ENCODE peak calls at places on chromosomes 16 and 17, in eight cellular contexts. One of them, this sample, is unnamed. For H3K27me3, the result is how much of the 10 kb centered on the place peaks cover.

GRCh38 chr17:63033142-63033541 is 67.1 kb downstream of the TANC2 start:
- DNase-seq in sigmoid colon: no peak
- DNase-seq in brain microvascular endothelial cell: no peak
- DNase-seq in IMR-90: no peak
- DNase-seq in gastrocnemius medialis: no peak
- DNase-seq in neural progenitor cell: no peak
- DNase-seq in tibial nerve: no peak
- DNase-seq in AG04450: no peak
- DNase-seq in this sample: no peak

GRCh38 chr16:21076186-21076883 is 74.3 kb downstream of the DNAH3 start:
- DNase-seq in sigmoid colon: no peak
- DNase-seq in brain microvascular endothelial cell: no peak
- DNase-seq in IMR-90: no peak
- DNase-seq in gastrocnemius medialis: no peak
- DNase-seq in neural progenitor cell: no peak
- DNase-seq in tibial nerve: no peak
- DNase-seq in AG04450: no peak
- DNase-seq in this sample: no peak

GRCh38 chr17:35795007-35795870 is at the start of gene MMP28:
- DNase-seq in sigmoid colon: no peak
- DNase-seq in brain microvascular endothelial cell: no peak
- DNase-seq in IMR-90: no peak
- DNase-seq in gastrocnemius medialis: no peak
- DNase-seq in neural progenitor cell: peak
- DNase-seq in tibial nerve: no peak
- DNase-seq in AG04450: no peak
- DNase-seq in this sample: no peak

GRCh38 chr16:27264151-27264550 is 4.4 kb downstream of the NSMCE1 start:
- DNase-seq in sigmoid colon: no peak
- DNase-seq in brain microvascular endothelial cell: peak
- DNase-seq in IMR-90: peak
- DNase-seq in gastrocnemius medialis: no peak
- DNase-seq in neural progenitor cell: no peak
- DNase-seq in tibial nerve: no peak
- DNase-seq in AG04450: no peak
- DNase-seq in this sample: no peak

GRCh38 chr16:20610192-20610891 is 34.2 kb upstream of the ACSM2B start:
- DNase-seq in sigmoid colon: no peak
- DNase-seq in brain microvascular endothelial cell: no peak
- DNase-seq in IMR-90: no peak
- DNase-seq in gastrocnemius medialis: no peak
- DNase-seq in neural progenitor cell: no peak
- DNase-seq in tibial nerve: no peak
- DNase-seq in AG04450: no peak
- DNase-seq in this sample: no peak

GRCh38 chr17:81522491-81523125 is 5.6 kb upstream of the FSCN2 start:
- DNase-seq in sigmoid colon: no peak
- DNase-seq in brain microvascular endothelial cell: no peak
- DNase-seq in IMR-90: no peak
- DNase-seq in gastrocnemius medialis: no peak
- DNase-seq in neural progenitor cell: no peak
- DNase-seq in tibial nerve: no peak
- DNase-seq in AG04450: no peak
- DNase-seq in this sample: peak

GRCh38 chr17:36148559-36149295 is 27.7 kb downstream of the TBC1D3B start:
- DNase-seq in sigmoid colon: peak
- DNase-seq in brain microvascular endothelial cell: peak
- DNase-seq in IMR-90: peak
- DNase-seq in gastrocnemius medialis: no peak
- DNase-seq in neural progenitor cell: peak
- DNase-seq in tibial nerve: peak
- DNase-seq in AG04450: peak
- DNase-seq in this sample: peak

GRCh38 chr16:56848955-56849689 is 15.9 kb upstream of the SLC12A3 start:
- DNase-seq in sigmoid colon: no peak
- DNase-seq in brain microvascular endothelial cell: peak
- DNase-seq in IMR-90: peak
- DNase-seq in gastrocnemius medialis: no peak
- DNase-seq in neural progenitor cell: no peak
- DNase-seq in tibial nerve: no peak
- DNase-seq in AG04450: no peak
- DNase-seq in this sample: no peak

GRCh38 chr17:80984749-80985148 is 6.9 kb upstream of the CHMP6 start:
- DNase-seq in sigmoid colon: no peak
- DNase-seq in brain microvascular endothelial cell: peak
- DNase-seq in IMR-90: peak
- DNase-seq in gastrocnemius medialis: no peak
- DNase-seq in neural progenitor cell: peak
- DNase-seq in tibial nerve: no peak
- DNase-seq in AG04450: peak
- DNase-seq in this sample: no peak

DNA sequence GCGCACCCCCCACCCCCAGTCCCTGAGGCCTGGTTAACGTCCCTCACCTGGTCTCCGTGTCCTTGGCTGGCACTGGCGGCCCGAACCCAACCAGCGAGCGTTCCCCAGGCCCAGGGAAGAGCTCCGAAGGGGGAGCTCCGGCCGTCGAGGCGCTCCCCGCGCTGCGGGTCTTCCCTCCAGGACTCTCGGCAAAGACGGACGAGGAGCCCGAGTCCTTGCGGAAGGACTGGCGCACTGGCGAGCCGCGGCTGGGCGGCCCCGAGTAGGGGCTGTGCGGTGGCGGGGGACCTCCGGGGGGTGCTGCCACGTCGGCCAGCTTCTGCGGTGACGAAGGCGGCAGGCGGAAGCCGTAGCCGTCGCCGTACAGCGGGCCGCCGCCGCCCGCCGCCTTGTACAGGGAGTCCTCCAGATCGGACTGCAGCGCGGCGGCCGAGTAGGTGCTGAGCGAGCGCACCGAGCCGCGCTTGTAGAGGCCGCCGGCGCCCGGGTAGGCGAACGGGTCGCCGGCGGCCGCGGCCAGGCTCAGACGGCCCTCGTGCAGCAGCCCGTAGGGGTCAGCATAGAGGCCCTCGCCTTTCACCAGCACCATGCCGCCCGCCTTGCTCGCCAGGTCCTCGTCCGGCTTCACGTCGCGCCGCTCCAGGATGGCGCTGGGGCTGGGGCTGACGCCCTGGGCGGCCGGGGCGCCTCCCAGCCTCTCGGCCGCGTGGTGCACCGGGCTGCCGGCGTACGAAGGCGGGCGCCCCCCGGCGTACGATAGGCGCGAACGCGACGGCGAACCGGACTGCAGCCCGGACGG is 44.1 kb downstream of the SRCIN1 start:
- DNase-seq in sigmoid colon: no peak
- DNase-seq in brain microvascular endothelial cell: no peak
- DNase-seq in IMR-90: no peak
- DNase-seq in gastrocnemius medialis: no peak
- DNase-seq in neural progenitor cell: peak
- DNase-seq in tibial nerve: no peak
- DNase-seq in AG04450: no peak
- DNase-seq in this sample: no peak
- TF ChIP-seq CTCF in sigmoid colon: no peak
- TF ChIP-seq CTCF in brain microvascular endothelial cell: no peak
- TF ChIP-seq CTCF in IMR-90: no peak
- TF ChIP-seq CTCF in gastrocnemius medialis: no peak
- TF ChIP-seq CTCF in neural progenitor cell: peak
- TF ChIP-seq CTCF in tibial nerve: no peak
- TF ChIP-seq CTCF in AG04450: no peak
- TF ChIP-seq CTCF in this sample: no peak

GRCh38 chr16:58458634-58459343 is 41.2 kb upstream of the NDRG4 start:
- DNase-seq in sigmoid colon: no peak
- DNase-seq in brain microvascular endothelial cell: no peak
- DNase-seq in IMR-90: no peak
- DNase-seq in gastrocnemius medialis: no peak
- DNase-seq in neural progenitor cell: no peak
- DNase-seq in tibial nerve: no peak
- DNase-seq in AG04450: no peak
- DNase-seq in this sample: no peak
- H3K27me3 ChIP-seq in sigmoid colon: under half
- H3K27me3 ChIP-seq in brain microvascular endothelial cell: under half
- H3K27me3 ChIP-seq in IMR-90: under half
- H3K27me3 ChIP-seq in gastrocnemius medialis: under half
- H3K27me3 ChIP-seq in neural progenitor cell: under half
- H3K27me3 ChIP-seq in tibial nerve: under half
- H3K27me3 ChIP-seq in AG04450: under half
- H3K27me3 ChIP-seq in this sample: under half

DNA sequence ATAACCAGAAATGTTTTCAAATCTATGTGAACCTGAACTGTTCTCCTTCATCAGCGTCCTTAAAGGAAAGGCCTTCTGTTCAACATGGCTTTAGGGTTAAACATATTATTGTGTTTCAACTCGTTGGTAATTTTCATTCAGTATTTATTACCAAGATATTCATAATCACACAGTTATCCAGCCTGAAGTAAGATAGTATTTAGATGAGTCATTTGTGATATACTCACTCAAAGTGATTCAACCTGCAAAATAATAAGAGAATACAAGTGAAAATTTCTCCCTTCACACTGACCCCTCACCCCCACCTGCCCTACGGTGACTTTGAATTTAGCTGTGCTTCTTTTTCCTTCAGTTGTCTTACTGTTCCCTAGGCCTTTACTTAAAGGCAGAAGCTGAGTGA is 3.0 kb downstream of the CYLD start:
- DNase-seq in sigmoid colon: no peak
- DNase-seq in brain microvascular endothelial cell: no peak
- DNase-seq in IMR-90: peak
- DNase-seq in gastrocnemius medialis: no peak
- DNase-seq in neural progenitor cell: no peak
- DNase-seq in tibial nerve: no peak
- DNase-seq in AG04450: no peak
- DNase-seq in this sample: no peak
- H3K4me3 ChIP-seq in sigmoid colon: no peak
- H3K4me3 ChIP-seq in brain microvascular endothelial cell: no peak
- H3K4me3 ChIP-seq in IMR-90: no peak
- H3K4me3 ChIP-seq in gastrocnemius medialis: no peak
- H3K4me3 ChIP-seq in neural progenitor cell: no peak
- H3K4me3 ChIP-seq in tibial nerve: no peak
- H3K4me3 ChIP-seq in AG04450: no peak
- H3K4me3 ChIP-seq in this sample: peak

DNA sequence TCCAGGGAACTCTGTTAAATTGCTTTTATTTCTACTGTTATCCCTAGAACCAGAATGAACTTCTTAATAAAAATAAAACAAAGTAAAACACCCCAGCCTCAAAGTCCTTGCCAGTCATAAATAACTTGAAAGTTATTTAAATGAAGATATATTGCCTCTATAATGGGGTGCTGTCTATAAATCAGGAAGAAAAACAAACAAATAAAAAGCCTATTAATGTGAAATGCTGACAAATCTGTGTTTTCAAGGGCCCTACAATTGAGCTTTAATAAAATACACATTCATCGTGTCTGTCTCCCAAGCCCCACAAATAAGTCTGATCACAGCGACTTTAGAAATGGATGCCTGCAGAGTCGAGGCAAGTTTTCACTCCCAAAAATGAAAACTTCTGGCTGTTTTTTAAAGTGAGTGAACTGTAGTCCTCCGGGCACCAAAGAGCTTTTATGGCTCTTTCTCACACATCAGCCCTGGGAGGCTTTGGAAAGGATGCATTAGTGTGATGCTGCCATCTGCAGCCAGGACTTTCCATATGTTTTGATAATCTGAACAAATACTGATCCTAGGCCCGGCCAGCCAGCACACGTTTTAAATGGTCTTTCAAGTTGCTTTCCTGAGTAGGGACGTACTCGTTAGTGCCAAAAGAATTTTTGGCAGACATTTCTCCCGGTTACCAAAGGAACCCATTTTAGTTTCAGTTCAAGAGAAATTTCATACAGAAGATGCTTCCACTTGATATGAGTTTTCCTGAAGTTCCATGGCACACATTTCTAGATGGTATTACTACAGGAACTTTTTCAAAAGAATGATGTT is 16.3 kb downstream of the NACA2 start:
- DNase-seq in sigmoid colon: no peak
- DNase-seq in brain microvascular endothelial cell: peak
- DNase-seq in IMR-90: peak
- DNase-seq in gastrocnemius medialis: no peak
- DNase-seq in neural progenitor cell: peak
- DNase-seq in tibial nerve: no peak
- DNase-seq in AG04450: no peak
- DNase-seq in this sample: no peak
- TF ChIP-seq CTCF in sigmoid colon: no peak
- TF ChIP-seq CTCF in brain microvascular endothelial cell: peak
- TF ChIP-seq CTCF in IMR-90: peak
- TF ChIP-seq CTCF in gastrocnemius medialis: no peak
- TF ChIP-seq CTCF in neural progenitor cell: peak
- TF ChIP-seq CTCF in tibial nerve: no peak
- TF ChIP-seq CTCF in AG04450: peak
- TF ChIP-seq CTCF in this sample: no peak

GRCh38 chr17:78151514-78152008 is 5.4 kb downstream of the C17orf99 start:
- DNase-seq in sigmoid colon: no peak
- DNase-seq in brain microvascular endothelial cell: no peak
- DNase-seq in IMR-90: no peak
- DNase-seq in gastrocnemius medialis: no peak
- DNase-seq in neural progenitor cell: no peak
- DNase-seq in tibial nerve: no peak
- DNase-seq in AG04450: no peak
- DNase-seq in this sample: no peak
- H3K27me3 ChIP-seq in sigmoid colon: under half
- H3K27me3 ChIP-seq in brain microvascular endothelial cell: under half
- H3K27me3 ChIP-seq in IMR-90: under half
- H3K27me3 ChIP-seq in gastrocnemius medialis: under half
- H3K27me3 ChIP-seq in neural progenitor cell: under half
- H3K27me3 ChIP-seq in tibial nerve: under half
- H3K27me3 ChIP-seq in AG04450: under half
- H3K27me3 ChIP-seq in this sample: under half

This sample was measured in GM06990.